ENCODE peak calls at places on chromosomes 6 and 20, in five cellular contexts. U is GM20000, F is fibroblast of pulmonary artery, T is neural crest cell, W is thoracic aorta. J is an unnamed sample.

GRCh38 chr6:163630096-163630495 is 215.6 kb downstream of the QKI start:
- DNase-seq in F (no peak), U (no peak), W (no peak), T (no peak), J (no peak)

GRCh38 chr6:139583420-139583819 is 209.0 kb upstream of the CITED2 start:
- DNase-seq in U (no peak), W (no peak), T (no peak), F (peak; percentile 22), J (no peak)

GRCh38 chr6:8552023-8552422 is 116.7 kb upstream of the SLC35B3 start:
- DNase-seq in W (no peak), T (no peak), U (no peak), F (no peak), J (no peak)

GRCh38 chr6:157605484-157605883 is 217.6 kb upstream of the SNX9 start:
- DNase-seq in F (no peak), W (no peak), U (no peak), T (no peak), J (no peak)

GRCh38 chr6:90186637-90187361 is 109.8 kb downstream of the BACH2 start:
- DNase-seq in W (no peak), U (no peak), T (no peak), F (no peak), J (peak; percentile 50)

GRCh38 chr20:22052025-22052527 is 346.6 kb downstream of the PAX1 start:
- DNase-seq in F (no peak), T (no peak), W (no peak), U (no peak), J (no peak)

GRCh38 chr20:60789399-60789798 is 462.7 kb upstream of the CDH4 start:
- DNase-seq in T (no peak), U (no peak), F (no peak), W (no peak), J (no peak)

GRCh38 chr20:37856932-37857660 is 45.8 kb upstream of the VSTM2L start:
- DNase-seq in W (no peak), F (peak; percentile 45), U (no peak), T (no peak), J (no peak)

GRCh38 chr6:89485320-89485719 is 52.4 kb downstream of the ANKRD6 start:
- DNase-seq in F (no peak), T (no peak), W (no peak), U (no peak), J (no peak)

GRCh38 chr6:36070252-36070651 is 42.6 kb downstream of the MAPK14 start:
- DNase-seq in U (no peak), T (no peak), W (no peak), F (no peak), J (no peak)

GRCh38 chr20:39067526-39068216 is 105.5 kb downstream of the DHX35 start:
- DNase-seq in T (no peak), U (no peak), F (peak; percentile 15), W (no peak), J (no peak)

GRCh38 chr20:63594043-63594561 is 20.1 kb upstream of the HELZ2 start:
- DNase-seq in U (no peak), W (no peak), T (no peak), F (peak; percentile 65), J (no peak)

GRCh38 chr6:158322724-158323560 is 10.7 kb downstream of the TULP4 start:
- DNase-seq in U (peak; percentile 43), W (no peak), T (no peak), F (peak; percentile 74), J (no peak)

GRCh38 chr6:43803055-43803782 is 33.2 kb downstream of the VEGFA start:
- DNase-seq in F (peak; percentile 52), W (no peak), T (no peak), U (no peak), J (no peak)

GRCh38 chr6:166306378-166307081 is 1.7 kb downstream of the PRR18 start:
- DNase-seq in T (no peak), F (no peak), U (no peak), W (no peak), J (no peak)

GRCh38 chr6:147514831-147515230 is 6.3 kb downstream of the SAMD5 start:
- DNase-seq in T (no peak), W (no peak), U (no peak), F (no peak), J (no peak)

GRCh38 chr20:34179636-34180360 is 61.4 kb upstream of the ASIP start:
- DNase-seq in W (no peak), U (no peak), T (no peak), F (no peak), J (no peak)

GRCh38 chr20:10209091-10209490 is 9.5 kb upstream of the SNAP25 start:
- DNase-seq in T (no peak), W (no peak), F (no peak), U (no peak), J (no peak)

GRCh38 chr6:17130786-17131185 is 28.9 kb downstream of the STMND1 start:
- DNase-seq in T (no peak), U (no peak), W (no peak), F (no peak), J (no peak)

GRCh38 chr20:19978511-19979210 is 38.5 kb upstream of the NAA20 start:
- DNase-seq in T (no peak), W (no peak), U (no peak), F (no peak), J (no peak)

GRCh38 chr6:106070626-106071025 is 15.5 kb upstream of the PRDM1 start:
- DNase-seq in W (no peak), U (no peak), F (no peak), T (no peak), J (no peak)

DNA sequence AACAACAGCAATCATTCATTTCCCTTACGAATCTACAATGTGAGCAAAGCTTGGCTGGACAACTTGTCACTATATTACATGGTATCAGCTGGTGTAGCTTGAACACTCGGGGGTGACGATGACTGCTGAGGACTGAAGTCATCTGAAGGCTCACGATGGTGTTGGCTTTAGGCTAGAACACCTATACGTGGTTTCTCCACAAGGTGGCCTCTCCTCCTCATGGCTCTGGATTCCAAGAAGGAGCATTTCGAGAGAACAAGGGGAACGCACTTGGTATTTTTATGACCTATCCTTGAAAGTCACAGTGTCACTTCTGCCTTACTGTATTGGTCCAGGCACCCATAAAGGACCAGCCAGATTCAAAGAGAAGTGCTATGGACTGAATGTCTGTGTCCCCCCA is 37.5 kb upstream of the ADGRF1 start:
- DNase-seq in W (no peak), U (no peak), F (no peak), T (no peak), J (no peak)
- TF ChIP-seq CTCF in W (no peak), U (no peak), F (peak; percentile 26), T (peak; percentile 15), J (no peak)

GRCh38 chr20:24492031-24492607 is 22.7 kb downstream of the SYNDIG1 start:
- DNase-seq in U (no peak), F (no peak), T (no peak), W (no peak), J (no peak)
- TF ChIP-seq CTCF in U (no peak), F (no peak), T (no peak), W (no peak), J (no peak)

DNA sequence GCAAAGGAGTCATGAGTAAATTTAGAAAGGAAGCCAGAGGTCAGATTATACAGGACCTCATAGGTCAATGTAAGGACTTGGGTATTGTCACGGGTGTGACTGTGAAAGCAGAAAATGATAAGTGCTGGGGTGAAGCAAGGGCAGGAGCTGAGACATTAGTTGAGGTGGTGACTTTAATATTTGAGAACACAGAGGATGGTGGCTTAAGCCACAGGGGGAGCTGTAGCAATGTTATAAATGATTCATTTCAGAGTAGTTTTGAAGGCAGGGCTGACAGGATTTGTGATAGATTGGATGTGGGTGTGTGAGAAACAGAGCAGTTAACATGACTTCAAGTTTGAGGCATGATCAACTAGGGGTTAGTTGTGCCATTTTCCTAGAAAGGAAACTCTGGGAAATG is 659.9 kb downstream of the EPM2A start:
- DNase-seq in W (no peak), U (no peak), F (no peak), T (no peak), J (no peak)
- TF ChIP-seq CTCF in W (no peak), U (no peak), F (no peak), T (peak; percentile 44), J (no peak)

GRCh38 chr6:81753709-81754678 is 1.5 kb upstream of the TENT5A start:
- DNase-seq in F (peak; percentile 68), W (peak; percentile 54), T (peak; percentile 67), U (peak; percentile 70), J (peak; percentile 91)

GRCh38 chr6:81752969-81753708 is 658 bp upstream of the TENT5A start:
- DNase-seq in U (peak; percentile 77), F (peak; percentile 94), T (peak; percentile 71), W (peak; percentile 68), J (peak; percentile 58)

GRCh38 chr6:81751388-81752083 is 945 bp downstream of the TENT5A start:
- DNase-seq in T (peak; percentile 53), U (peak; percentile 24), W (no peak), F (peak; percentile 57), J (peak; percentile 20)

GRCh38 chr6:81750660-81751387 is 1.7 kb downstream of the TENT5A start:
- DNase-seq in U (no peak), T (no peak), F (peak; percentile 21), W (no peak), J (no peak)

GRCh38 chr6:81752084-81752968 is at the start of gene TENT5A:
- DNase-seq in U (peak; percentile 90), T (peak; percentile 82), W (peak; percentile 79), F (peak; percentile 90), J (peak; percentile 88)
- TF ChIP-seq CTCF in U (no peak), T (peak; percentile 47), W (peak; percentile 36), F (no peak), J (no peak)

GRCh38 chr20:50009521-50010454 is 27.0 kb downstream of the SNAI1 start:
- DNase-seq in T (no peak), F (no peak), U (no peak), W (no peak), J (no peak)
- TF ChIP-seq CTCF in T (no peak), F (no peak), U (no peak), W (no peak), J (no peak)

DNA sequence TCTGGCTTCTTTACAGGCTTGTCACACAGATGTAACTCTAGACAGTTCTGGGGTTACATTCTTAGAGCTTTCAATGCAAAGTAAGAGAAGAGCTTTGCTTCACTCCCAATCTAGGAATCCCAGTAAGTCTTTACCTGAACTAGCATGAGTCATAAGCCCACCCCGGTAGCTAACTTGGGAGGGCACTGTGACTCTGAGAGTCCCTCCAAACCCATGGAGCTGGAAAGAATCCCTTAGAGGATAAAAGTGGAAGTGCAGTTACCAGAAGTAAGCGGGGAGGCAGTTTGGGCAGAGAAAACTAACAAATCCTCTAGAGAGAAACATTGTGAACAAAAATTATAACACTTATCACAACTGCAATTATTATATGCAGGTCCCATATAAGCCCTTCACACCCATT is 84.0 kb upstream of the SMLR1 start:
- DNase-seq in W (no peak), T (no peak), F (no peak), U (no peak), J (no peak)
- TF ChIP-seq CTCF in W (no peak), T (no peak), F (no peak), U (no peak), J (no peak)

GRCh38 chr20:46588532-46589509 is 38.4 kb upstream of the OCSTAMP start:
- DNase-seq in W (no peak), U (peak; percentile 48), F (no peak), T (no peak), J (peak; percentile 22)
- TF ChIP-seq CTCF in W (no peak), U (no peak), F (no peak), T (no peak), J (no peak)

GRCh38 chr6:152428126-152428525 is 209.0 kb downstream of the SYNE1 start:
- DNase-seq in F (peak; percentile 45), W (no peak), U (no peak), T (no peak), J (no peak)
- TF ChIP-seq CTCF in F (no peak), W (no peak), U (no peak), T (no peak), J (no peak)

GRCh38 chr20:53755733-53756523 is 162.3 kb upstream of the ZNF217 start:
- DNase-seq in U (no peak), W (no peak), T (no peak), F (no peak), J (no peak)
- TF ChIP-seq CTCF in U (no peak), W (no peak), T (no peak), F (no peak), J (no peak)